ENCODE peak calls at places on chromosomes 1 and 21, in four cellular contexts. One of them, this sample, is unnamed.

GRCh38 chr1:3912809-3913685 is 13.0 kb upstream of the C1orf174 start:
- DNase-seq in cardiac muscle cell: no peak
- DNase-seq in heart right ventricle: no peak
- DNase-seq in mammary epithelial cell: no peak
- DNase-seq in this sample: peak; percentile 48

GRCh38 chr1:233025566-233025965 is 75.2 kb downstream of the NTPCR start:
- DNase-seq in cardiac muscle cell: no peak
- DNase-seq in heart right ventricle: no peak
- DNase-seq in mammary epithelial cell: peak; percentile 82
- DNase-seq in this sample: no peak

GRCh38 chr1:68015369-68015768 is 35.1 kb downstream of the DIRAS3 start:
- DNase-seq in cardiac muscle cell: no peak
- DNase-seq in heart right ventricle: no peak
- DNase-seq in mammary epithelial cell: no peak
- DNase-seq in this sample: no peak

GRCh38 chr21:15141236-15141970 is 76.6 kb upstream of the NRIP1 start:
- DNase-seq in cardiac muscle cell: no peak
- DNase-seq in heart right ventricle: no peak
- DNase-seq in mammary epithelial cell: no peak
- DNase-seq in this sample: no peak

GRCh38 chr1:23444104-23444533 is 19.6 kb upstream of the TCEA3 start:
- DNase-seq in cardiac muscle cell: peak; percentile 99
- DNase-seq in heart right ventricle: no peak
- DNase-seq in mammary epithelial cell: no peak
- DNase-seq in this sample: peak; percentile 91

GRCh38 chr21:31988492-31989285 is 115.9 kb downstream of the HUNK start:
- DNase-seq in cardiac muscle cell: no peak
- DNase-seq in heart right ventricle: no peak
- DNase-seq in mammary epithelial cell: no peak
- DNase-seq in this sample: no peak

GRCh38 chr1:11802616-11802972 is 3.2 kb downstream of the MTHFR start:
- DNase-seq in cardiac muscle cell: no peak
- DNase-seq in heart right ventricle: no peak
- DNase-seq in mammary epithelial cell: no peak
- DNase-seq in this sample: peak; percentile 59

GRCh38 chr1:100302756-100303155 is 36.7 kb downstream of the RTCA start:
- DNase-seq in cardiac muscle cell: no peak
- DNase-seq in heart right ventricle: no peak
- DNase-seq in mammary epithelial cell: no peak
- DNase-seq in this sample: no peak

GRCh38 chr1:229199892-229200291 is 71.0 kb upstream of the RAB4A start:
- DNase-seq in cardiac muscle cell: peak; percentile 49
- DNase-seq in heart right ventricle: no peak
- DNase-seq in mammary epithelial cell: no peak
- DNase-seq in this sample: no peak

GRCh38 chr1:109969430-109969829 is 15.1 kb upstream of the AHCYL1 start:
- DNase-seq in cardiac muscle cell: peak; percentile 55
- DNase-seq in heart right ventricle: no peak
- DNase-seq in mammary epithelial cell: peak; percentile 63
- DNase-seq in this sample: no peak

GRCh38 chr1:119347858-119348257 is 20.7 kb upstream of the HAO2 start:
- DNase-seq in cardiac muscle cell: no peak
- DNase-seq in heart right ventricle: no peak
- DNase-seq in mammary epithelial cell: peak; percentile 49
- DNase-seq in this sample: no peak

GRCh38 chr1:32757213-32757895 is 54.8 kb upstream of the SYNC start:
- DNase-seq in cardiac muscle cell: no peak
- DNase-seq in heart right ventricle: no peak
- DNase-seq in mammary epithelial cell: no peak
- DNase-seq in this sample: no peak

GRCh38 chr1:32753532-32754281 is 51.1 kb upstream of the SYNC start:
- DNase-seq in cardiac muscle cell: peak; percentile 62
- DNase-seq in heart right ventricle: peak; percentile 69
- DNase-seq in mammary epithelial cell: peak; percentile 77
- DNase-seq in this sample: peak; percentile 42

GRCh38 chr1:32755810-32756159 is 53.2 kb upstream of the SYNC start:
- DNase-seq in cardiac muscle cell: no peak
- DNase-seq in heart right ventricle: no peak
- DNase-seq in mammary epithelial cell: no peak
- DNase-seq in this sample: no peak

GRCh38 chr1:32755098-32755809 is 52.7 kb upstream of the SYNC start:
- DNase-seq in cardiac muscle cell: no peak
- DNase-seq in heart right ventricle: no peak
- DNase-seq in mammary epithelial cell: no peak
- DNase-seq in this sample: no peak

GRCh38 chr1:32754282-32755097 is 51.9 kb upstream of the SYNC start:
- DNase-seq in cardiac muscle cell: no peak
- DNase-seq in heart right ventricle: no peak
- DNase-seq in mammary epithelial cell: peak; percentile 64
- DNase-seq in this sample: no peak
- H3K4me3 ChIP-seq in cardiac muscle cell: peak overlapping the region; percentile 74
- H3K4me3 ChIP-seq in heart right ventricle: peak overlapping the region; percentile 65
- H3K4me3 ChIP-seq in mammary epithelial cell: peak overlapping the region; percentile 89
- H3K4me3 ChIP-seq in this sample: peak overlapping the region; percentile 70

GRCh38 chr1:160227045-160227444 is 21.9 kb downstream of the PEA15 start:
- DNase-seq in cardiac muscle cell: no peak
- DNase-seq in heart right ventricle: no peak
- DNase-seq in mammary epithelial cell: no peak
- DNase-seq in this sample: no peak
- H3K36me3 ChIP-seq in cardiac muscle cell: peaks cover 84% of the 10 kb centered on the region
- H3K36me3 ChIP-seq in heart right ventricle: peaks cover 100% of the 10 kb centered on the region
- H3K36me3 ChIP-seq in mammary epithelial cell: peaks cover 28% of the 10 kb centered on the region
- H3K36me3 ChIP-seq in this sample: peaks cover 94% of the 10 kb centered on the region

GRCh38 chr1:30928171-30928570 is 19.6 kb upstream of the SDC3 start:
- DNase-seq in cardiac muscle cell: no peak
- DNase-seq in heart right ventricle: no peak
- DNase-seq in mammary epithelial cell: peak; percentile 69
- DNase-seq in this sample: no peak

GRCh38 chr1:30927448-30927847 is 18.9 kb upstream of the SDC3 start:
- DNase-seq in cardiac muscle cell: no peak
- DNase-seq in heart right ventricle: no peak
- DNase-seq in mammary epithelial cell: no peak
- DNase-seq in this sample: no peak

GRCh38 chr1:30929135-30929889 is 20.8 kb upstream of the SDC3 start:
- DNase-seq in cardiac muscle cell: peak; percentile 61
- DNase-seq in heart right ventricle: no peak
- DNase-seq in mammary epithelial cell: peak; percentile 55
- DNase-seq in this sample: no peak

GRCh38 chr1:30929944-30930525 is 21.5 kb upstream of the SDC3 start:
- DNase-seq in cardiac muscle cell: no peak
- DNase-seq in heart right ventricle: no peak
- DNase-seq in mammary epithelial cell: no peak
- DNase-seq in this sample: no peak

DNA sequence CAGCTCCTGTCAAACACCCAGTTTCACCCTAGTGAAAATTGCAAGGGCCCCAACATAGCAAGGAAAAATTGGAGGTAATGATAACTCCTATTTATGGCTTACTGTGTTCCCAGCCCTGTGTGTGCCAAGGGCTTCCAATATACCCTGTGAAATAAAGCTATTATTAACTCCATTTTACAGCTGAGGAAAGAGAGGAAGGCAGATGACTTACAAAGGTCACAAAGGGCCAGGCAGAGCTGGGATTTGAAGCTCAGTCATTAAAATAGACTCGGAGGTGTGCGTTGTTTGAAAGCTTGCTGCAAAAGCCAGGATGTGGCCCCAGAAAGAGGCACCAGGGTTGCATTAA is 20.2 kb upstream of the SDC3 start:
- DNase-seq in cardiac muscle cell: no peak
- DNase-seq in heart right ventricle: no peak
- DNase-seq in mammary epithelial cell: no peak
- DNase-seq in this sample: no peak
- H3K27ac ChIP-seq in cardiac muscle cell: peak overlapping the region; percentile 54
- H3K27ac ChIP-seq in heart right ventricle: no peak overlapping the region
- H3K27ac ChIP-seq in mammary epithelial cell: peak overlapping the region; percentile 32
- H3K27ac ChIP-seq in this sample: no peak overlapping the region

DNA sequence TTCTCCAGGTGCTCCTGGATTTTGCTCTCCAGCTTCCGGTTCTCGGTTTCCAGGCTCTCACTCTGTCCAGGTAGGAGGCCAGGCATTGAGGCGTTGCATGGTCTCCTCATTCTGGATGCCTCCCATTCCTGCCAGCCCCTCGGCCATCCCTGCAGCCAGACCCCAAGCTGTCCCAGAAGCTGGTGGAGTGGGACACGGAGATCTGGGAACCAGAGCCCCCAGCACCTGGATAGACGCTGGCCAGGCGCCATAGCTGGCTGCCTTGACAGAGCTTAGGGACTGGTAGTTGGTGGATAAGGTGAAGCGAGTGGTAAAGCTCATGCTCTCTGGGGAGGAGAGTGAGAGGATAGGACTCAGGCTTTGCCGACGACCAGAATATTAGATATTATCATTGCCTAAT is 29.6 kb downstream of the RAP1A start:
- DNase-seq in cardiac muscle cell: no peak
- DNase-seq in heart right ventricle: no peak
- DNase-seq in mammary epithelial cell: no peak
- DNase-seq in this sample: no peak
- H3K4me3 ChIP-seq in cardiac muscle cell: no peak overlapping the region
- H3K4me3 ChIP-seq in heart right ventricle: no peak overlapping the region
- H3K4me3 ChIP-seq in mammary epithelial cell: no peak overlapping the region
- H3K4me3 ChIP-seq in this sample: no peak overlapping the region

GRCh38 chr1:244941121-244941520 is 76.8 kb upstream of the HNRNPU start:
- DNase-seq in cardiac muscle cell: no peak
- DNase-seq in heart right ventricle: no peak
- DNase-seq in mammary epithelial cell: no peak
- DNase-seq in this sample: no peak

GRCh38 chr1:244937099-244937498 is 72.8 kb upstream of the HNRNPU start:
- DNase-seq in cardiac muscle cell: no peak
- DNase-seq in heart right ventricle: no peak
- DNase-seq in mammary epithelial cell: no peak
- DNase-seq in this sample: no peak
- H3K36me3 ChIP-seq in cardiac muscle cell: no peaks in the 10 kb centered on the region
- H3K36me3 ChIP-seq in heart right ventricle: no peaks in the 10 kb centered on the region
- H3K36me3 ChIP-seq in mammary epithelial cell: no peaks in the 10 kb centered on the region
- H3K36me3 ChIP-seq in this sample: no peaks in the 10 kb centered on the region

GRCh38 chr1:218659911-218660677 is 315.0 kb downstream of the TGFB2 start:
- DNase-seq in cardiac muscle cell: no peak
- DNase-seq in heart right ventricle: no peak
- DNase-seq in mammary epithelial cell: no peak
- DNase-seq in this sample: no peak
- H3K27ac ChIP-seq in cardiac muscle cell: peak overlapping the region; percentile 87
- H3K27ac ChIP-seq in heart right ventricle: no peak overlapping the region
- H3K27ac ChIP-seq in mammary epithelial cell: peak overlapping the region; percentile 67
- H3K27ac ChIP-seq in this sample: peak overlapping the region; percentile 61

DNA sequence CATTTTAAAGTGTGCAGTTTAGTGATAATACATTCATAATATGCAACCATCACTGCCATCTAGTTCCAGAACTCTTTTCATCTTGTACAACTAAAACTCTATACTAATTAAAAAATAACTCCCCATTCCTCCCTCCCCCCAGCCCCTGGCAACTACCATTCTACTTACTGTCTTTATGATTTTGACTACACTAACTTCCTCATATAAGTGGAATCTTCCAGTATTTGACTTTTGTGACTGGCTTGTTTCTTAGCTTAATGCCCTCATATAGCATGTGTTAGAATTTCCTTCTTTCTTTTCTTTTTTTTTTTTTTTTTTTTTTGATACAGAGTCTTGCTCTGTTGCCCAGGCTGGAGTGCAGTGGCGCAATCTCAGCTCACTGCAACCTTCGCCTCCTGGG is 1.4 kb upstream of the NVL start:
- DNase-seq in cardiac muscle cell: no peak
- DNase-seq in heart right ventricle: no peak
- DNase-seq in mammary epithelial cell: no peak
- DNase-seq in this sample: no peak
- H3K4me3 ChIP-seq in cardiac muscle cell: no peak overlapping the region
- H3K4me3 ChIP-seq in heart right ventricle: no peak overlapping the region
- H3K4me3 ChIP-seq in mammary epithelial cell: no peak overlapping the region
- H3K4me3 ChIP-seq in this sample: no peak overlapping the region